ENCODE peak calls at places on chromosomes 13 and 19, in six cellular contexts. U is GM12878, X is endothelial cell of umbilical vein, T is HCT116, D is SK-N-SH, M is HepG2. N is an unnamed sample.

GRCh38 chr13:32334676-32335075 is 19.4 kb downstream of the BRCA2 start:
- DNase-seq in U (no peak), X (no peak), T (no peak), D (no peak), M (peak; percentile 7), N (no peak)

GRCh38 chr19:4524808-4525562 is 6.7 kb upstream of the PLIN4 start:
- DNase-seq in U (no peak), X (peak; percentile 31), T (peak; percentile 8), D (peak; percentile 79), M (no peak), N (no peak)

GRCh38 chr13:114049026-114049425 is 75.2 kb upstream of the C13orf46 start:
- DNase-seq in U (no peak), X (no peak), T (no peak), D (no peak), M (no peak), N (no peak)

GRCh38 chr13:44142540-44142867 is 231.1 kb upstream of the SERP2 start:
- DNase-seq in U (no peak), X (no peak), T (no peak), D (peak; percentile 34), M (no peak), N (no peak)

GRCh38 chr19:44746946-44747738 is 1.4 kb upstream of the BCL3 start:
- DNase-seq in U (peak; percentile 59), X (peak; percentile 90), T (peak; percentile 81), D (peak; percentile 84), M (peak; percentile 80), N (no peak)

GRCh38 chr13:98665638-98665995 is 86.9 kb downstream of the SLC15A1 start:
- DNase-seq in U (no peak), X (no peak), T (no peak), D (no peak), M (no peak), N (no peak)

GRCh38 chr13:30453727-30454126 is 12.0 kb downstream of the HMGB1 start:
- DNase-seq in U (no peak), X (no peak), T (no peak), D (no peak), M (no peak), N (no peak)

GRCh38 chr19:18120127-18120526 is 22.5 kb downstream of the MAST3 start:
- DNase-seq in U (no peak), X (no peak), T (no peak), D (no peak), M (no peak), N (no peak)

GRCh38 chr19:56110515-56111448 is 10.3 kb downstream of the ZNF787 start:
- DNase-seq in U (no peak), X (peak; percentile 61), T (no peak), D (peak; percentile 73), M (peak; percentile 78), N (no peak)

GRCh38 chr13:85303630-85304029 is 495.6 kb downstream of the SLITRK6 start:
- DNase-seq in U (no peak), X (no peak), T (no peak), D (no peak), M (no peak), N (no peak)

GRCh38 chr13:66424417-66424816 is 805.7 kb downstream of the PCDH9 start:
- DNase-seq in U (no peak), X (peak; percentile 19), T (no peak), D (no peak), M (no peak), N (no peak)

GRCh38 chr13:44576396-44577235 is 486 bp upstream of the TSC22D1 start:
- DNase-seq in U (no peak), X (no peak), T (no peak), D (peak; percentile 68), M (no peak), N (no peak)

GRCh38 chr19:45515807-45516401 is 8.6 kb downstream of the VASP start:
- DNase-seq in U (no peak), X (no peak), T (no peak), D (no peak), M (no peak), N (no peak)

GRCh38 chr13:44331912-44332840 is 41.4 kb upstream of the SERP2 start:
- DNase-seq in U (no peak), X (peak; percentile 59), T (no peak), D (peak; percentile 72), M (no peak), N (peak; percentile 84)

GRCh38 chr13:111382411-111382810 is 62.0 kb downstream of the TEX29 start:
- DNase-seq in U (no peak), X (no peak), T (no peak), D (no peak), M (no peak), N (no peak)

GRCh38 chr19:55598719-55599467 is 424 bp downstream of the FIZ1 start:
- DNase-seq in U (peak; percentile 82), X (peak; percentile 96), T (peak; percentile 98), D (peak; percentile 88), M (peak; percentile 90), N (peak; percentile 99)

GRCh38 chr13:29883941-29884518 is 33.6 kb upstream of the UBL3 start:
- DNase-seq in U (no peak), X (no peak), T (no peak), D (no peak), M (no peak), N (no peak)

GRCh38 chr13:41122838-41123237 is 9.8 kb downstream of the KBTBD6 start:
- DNase-seq in U (no peak), X (no peak), T (no peak), D (no peak), M (no peak), N (no peak)

GRCh38 chr13:73138276-73138950 is 79.6 kb downstream of the KLF5 start:
- DNase-seq in U (no peak), X (no peak), T (no peak), D (no peak), M (peak; percentile 21), N (no peak)

GRCh38 chr19:8306235-8307054 is 1.7 kb downstream of the CD320 start:
- DNase-seq in U (no peak), X (no peak), T (no peak), D (no peak), M (no peak), N (no peak)
- H3K9ac ChIP-seq in U (no peak overlapping the region), X (no peak overlapping the region), T (peak overlapping the region; percentile 87), D (no peak overlapping the region), M (peak overlapping the region; percentile 89), N (peak overlapping the region; percentile 87)

GRCh38 chr19:566403-566802 is 6.0 kb upstream of the BSG start:
- DNase-seq in U (no peak), X (no peak), T (no peak), D (peak; percentile 68), M (peak; percentile 81), N (peak; percentile 92)
- TF ChIP-seq POLR2AphosphoS5 in U (no peak), X (no peak), T (no peak), D (no peak), M (no peak), N (peak; percentile 50)

GRCh38 chr13:59112375-59112774 is 1051.4 kb downstream of the DIAPH3 start:
- DNase-seq in U (no peak), X (peak; percentile 71), T (no peak), D (peak; percentile 5), M (no peak), N (no peak)
- H3K9ac ChIP-seq in U (no peak overlapping the region), X (no peak overlapping the region), T (no peak overlapping the region), D (peak overlapping the region; percentile 28), M (no peak overlapping the region), N (peak overlapping the region; percentile 23)

GRCh38 chr13:74301200-74302063 is 167.2 kb upstream of the KLF12 start:
- DNase-seq in U (no peak), X (no peak), T (no peak), D (no peak), M (no peak), N (no peak)

GRCh38 chr13:74306496-74306895 is 172.3 kb upstream of the KLF12 start:
- DNase-seq in U (no peak), X (peak; percentile 17), T (no peak), D (peak; percentile 20), M (no peak), N (peak; percentile 22)

GRCh38 chr13:74305876-74306275 is 171.7 kb upstream of the KLF12 start:
- DNase-seq in U (no peak), X (no peak), T (no peak), D (no peak), M (no peak), N (no peak)
- TF ChIP-seq POLR2AphosphoS5 in U (no peak), X (no peak), T (no peak), D (no peak), M (no peak), N (no peak)